ENCODE peak calls at places on chromosome 20, in five cellular contexts. U is NCI-H82; F is neural progenitor cell; J is stimulated activated CD4-positive, alpha-beta T cell treated with anti-CD3 and anti-CD28 coated beads, Interleukin-1b, Interleukin-23, amount 100 ng/mL, for 4 hours; I is activated naive CD4-positive, alpha-beta T cell treated with anti-CD3 and anti-CD28 coated beads, Interleukin-2, amount 10 ng/mL, durations not matched to agents 7 days and 5 days. E is an unnamed sample.

GRCh38 chr20:62701161-62702007 is 7.3 kb upstream of the NTSR1 start:
- DNase-seq in U (no peak), F (no peak), J (no peak), I (no peak), E (no peak)

GRCh38 chr20:38158701-38159325 is 6.3 kb downstream of the TGM2 start:
- DNase-seq in U (peak), F (no peak), J (no peak), I (no peak), E (no peak)

GRCh38 chr20:33120934-33121333 is 41.5 kb downstream of the BPIFB4 start:
- DNase-seq in U (no peak), F (no peak), J (no peak), I (no peak), E (no peak)

GRCh38 chr20:57907131-57908083 is 197.6 kb upstream of the PMEPA1 start:
- DNase-seq in U (peak), F (no peak), J (no peak), I (no peak), E (no peak)

GRCh38 chr20:4135385-4136077 is 120.2 kb upstream of the RNF24 start:
- DNase-seq in U (no peak), F (no peak), J (no peak), I (no peak), E (no peak)

GRCh38 chr20:56628015-56628872 is 862 bp upstream of the TFAP2C start:
- DNase-seq in U (no peak), F (peak), J (no peak), I (peak), E (no peak)

GRCh38 chr20:10898555-10898954 is 224.8 kb upstream of the JAG1 start:
- DNase-seq in U (no peak), F (no peak), J (no peak), I (no peak), E (no peak)

GRCh38 chr20:9492067-9492466 is 22.3 kb upstream of the LAMP5 start:
- DNase-seq in U (no peak), F (no peak), J (no peak), I (no peak), E (no peak)

GRCh38 chr20:39986231-39986904 is 702.7 kb downstream of the MAFB start:
- DNase-seq in U (peak), F (peak), J (no peak), I (no peak), E (no peak)

GRCh38 chr20:32040142-32040953 is 11.7 kb upstream of the HCK start:
- DNase-seq in U (no peak), F (no peak), J (no peak), I (no peak), E (no peak)

GRCh38 chr20:12965212-12965879 is 43.4 kb upstream of the SPTLC3 start:
- DNase-seq in U (no peak), F (no peak), J (no peak), I (no peak), E (no peak)

GRCh38 chr20:47815866-47816265 is 30.6 kb upstream of the SULF2 start:
- DNase-seq in U (no peak), F (no peak), J (no peak), I (no peak), E (no peak)

GRCh38 chr20:43917380-43917779 is 2.7 kb downstream of the TOX2 start:
- DNase-seq in U (no peak), F (peak), J (no peak), I (no peak), E (no peak)